ENCODE peak calls at places on chromosomes 4 and X, in five cellular contexts. One of them, this sample, is unnamed. For H3K27me3, the result is how much of the 10 kb centered on the place peaks cover.

GRCh38 chr4:83334425-83335241 is at the start of gene HPSE:
- DNase-seq in GM12878: no peak
- DNase-seq in breast epithelium: peak
- DNase-seq in K562: peak
- DNase-seq in transverse colon: peak
- DNase-seq in this sample: peak

GRCh38 chr4:101238706-101239105 is 108.6 kb downstream of the PPP3CA start:
- DNase-seq in K562: no peak
- DNase-seq in GM12878: no peak
- DNase-seq in transverse colon: no peak
- DNase-seq in breast epithelium: no peak
- DNase-seq in this sample: no peak

GRCh38 chrX:19682712-19683331 is 167.5 kb upstream of the MAP3K15 start:
- DNase-seq in transverse colon: peak
- DNase-seq in GM12878: no peak
- DNase-seq in breast epithelium: no peak
- DNase-seq in K562: no peak
- DNase-seq in this sample: no peak

GRCh38 chrX:148574247-148574973 is 74.0 kb downstream of the AFF2 start:
- DNase-seq in K562: no peak
- DNase-seq in transverse colon: no peak
- DNase-seq in breast epithelium: no peak
- DNase-seq in GM12878: peak
- DNase-seq in this sample: no peak

GRCh38 chr4:121072080-121072835 is at the start of gene NDNF:
- DNase-seq in transverse colon: peak
- DNase-seq in GM12878: no peak
- DNase-seq in breast epithelium: no peak
- DNase-seq in K562: no peak
- DNase-seq in this sample: no peak

GRCh38 chr4:8547108-8547911 is 32.9 kb upstream of the GPR78 start:
- DNase-seq in K562: peak
- DNase-seq in breast epithelium: no peak
- DNase-seq in transverse colon: no peak
- DNase-seq in GM12878: no peak
- DNase-seq in this sample: no peak

GRCh38 chr4:155924637-155925036 is 21.1 kb downstream of the TDO2 start:
- DNase-seq in breast epithelium: no peak
- DNase-seq in K562: no peak
- DNase-seq in GM12878: no peak
- DNase-seq in transverse colon: no peak
- DNase-seq in this sample: no peak

GRCh38 chr4:48388504-48389154 is 47.3 kb downstream of the SLAIN2 start:
- DNase-seq in breast epithelium: no peak
- DNase-seq in GM12878: no peak
- DNase-seq in K562: no peak
- DNase-seq in transverse colon: no peak
- DNase-seq in this sample: no peak

GRCh38 chr4:160193787-160194186 is 1090.9 kb downstream of the RAPGEF2 start:
- DNase-seq in GM12878: no peak
- DNase-seq in transverse colon: no peak
- DNase-seq in K562: no peak
- DNase-seq in breast epithelium: no peak
- DNase-seq in this sample: no peak

GRCh38 chr4:56767567-56767966 is 53.9 kb downstream of the SPINK2 start:
- DNase-seq in K562: no peak
- DNase-seq in breast epithelium: no peak
- DNase-seq in GM12878: no peak
- DNase-seq in transverse colon: no peak
- DNase-seq in this sample: no peak

GRCh38 chrX:26845051-26845450 is 618.1 kb downstream of the PPP4R3C start:
- DNase-seq in transverse colon: no peak
- DNase-seq in breast epithelium: no peak
- DNase-seq in K562: no peak
- DNase-seq in GM12878: no peak
- DNase-seq in this sample: no peak

GRCh38 chrX:16394290-16394689 is 227.0 kb downstream of the MAGEB17 start:
- DNase-seq in GM12878: no peak
- DNase-seq in breast epithelium: no peak
- DNase-seq in K562: no peak
- DNase-seq in transverse colon: no peak
- DNase-seq in this sample: no peak

DNA sequence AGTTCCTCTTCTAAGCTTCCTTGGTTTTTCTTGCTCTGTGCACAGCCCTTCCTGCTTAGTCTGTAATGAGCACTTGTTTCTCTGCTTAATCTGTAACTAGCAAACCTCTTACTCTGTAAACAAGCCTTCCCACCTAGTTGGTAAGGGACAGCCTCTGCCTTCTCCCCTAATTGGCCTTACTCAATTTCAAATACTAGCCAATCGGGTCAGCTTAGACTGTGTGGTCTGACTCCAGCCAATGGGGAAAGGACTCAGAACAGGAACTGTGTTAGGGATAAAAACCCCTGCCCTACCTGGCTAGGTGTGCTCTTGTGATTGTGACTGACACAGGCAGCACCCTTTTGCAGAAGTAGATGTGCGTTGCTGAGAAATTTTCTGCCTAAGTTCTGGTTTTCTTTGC is 136.5 kb upstream of the AADAT start:
- DNase-seq in GM12878: no peak
- DNase-seq in transverse colon: peak
- DNase-seq in K562: no peak
- DNase-seq in breast epithelium: no peak
- DNase-seq in this sample: no peak
- TF ChIP-seq POLR2A in GM12878: no peak
- TF ChIP-seq POLR2A in transverse colon: peak
- TF ChIP-seq POLR2A in K562: no peak
- TF ChIP-seq POLR2A in breast epithelium: no peak
- TF ChIP-seq POLR2A in this sample: no peak

DNA sequence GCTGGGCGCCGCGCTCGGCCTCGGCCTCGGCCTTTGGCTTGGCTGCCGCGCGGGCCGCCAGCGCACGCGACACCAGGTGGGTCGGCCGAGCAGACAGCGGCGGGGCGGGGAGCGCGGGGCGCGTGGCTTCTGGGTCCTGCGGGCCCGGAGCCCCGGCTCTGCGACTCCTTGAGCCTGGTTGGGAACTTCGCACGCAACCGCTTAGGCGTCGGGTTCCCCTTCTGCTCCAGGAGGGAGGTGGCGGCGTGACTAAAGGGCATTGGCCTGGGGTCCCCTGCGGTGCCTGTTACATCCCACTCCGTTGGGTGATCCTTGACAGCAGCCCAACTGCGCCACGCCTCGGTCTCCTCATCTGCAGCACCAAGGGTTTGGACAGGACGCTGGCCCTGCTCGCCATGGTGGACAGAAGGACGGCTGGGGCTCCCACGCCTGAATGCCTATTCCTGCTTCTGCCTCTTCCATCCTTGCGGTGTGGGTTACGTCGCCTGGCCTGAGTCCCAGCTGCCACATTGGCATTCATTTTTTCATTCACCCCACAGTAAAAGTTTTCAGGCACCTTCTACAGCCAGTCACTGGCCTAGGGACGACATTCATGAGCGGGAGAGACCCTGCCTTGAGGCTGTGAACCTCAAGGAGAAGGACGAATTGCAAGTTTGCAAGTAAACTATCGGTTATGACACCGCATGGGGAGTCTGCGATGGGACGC is 631 bp downstream of the EVC start:
- DNase-seq in breast epithelium: no peak
- DNase-seq in transverse colon: no peak
- DNase-seq in K562: peak
- DNase-seq in GM12878: no peak
- DNase-seq in this sample: no peak
- H3K27me3 ChIP-seq in breast epithelium: under half
- H3K27me3 ChIP-seq in transverse colon: under half
- H3K27me3 ChIP-seq in K562: under half
- H3K27me3 ChIP-seq in GM12878: under half
- H3K27me3 ChIP-seq in this sample: under half

GRCh38 chrX:132468454-132468853 is 20.4 kb downstream of the MBNL3 start:
- DNase-seq in GM12878: no peak
- DNase-seq in K562: no peak
- DNase-seq in transverse colon: no peak
- DNase-seq in breast epithelium: no peak
- DNase-seq in this sample: no peak

GRCh38 chrX:132461886-132462285 is 27.0 kb downstream of the MBNL3 start:
- DNase-seq in K562: no peak
- DNase-seq in GM12878: no peak
- DNase-seq in breast epithelium: no peak
- DNase-seq in transverse colon: no peak
- DNase-seq in this sample: no peak

GRCh38 chrX:132467029-132467428 is 21.8 kb downstream of the MBNL3 start:
- DNase-seq in K562: no peak
- DNase-seq in breast epithelium: no peak
- DNase-seq in GM12878: no peak
- DNase-seq in transverse colon: no peak
- DNase-seq in this sample: no peak

GRCh38 chrX:132463411-132463810 is 25.4 kb downstream of the MBNL3 start:
- DNase-seq in K562: peak
- DNase-seq in breast epithelium: no peak
- DNase-seq in transverse colon: no peak
- DNase-seq in GM12878: no peak
- DNase-seq in this sample: no peak
- TF ChIP-seq CTCF in K562: peak
- TF ChIP-seq CTCF in breast epithelium: no peak
- TF ChIP-seq CTCF in transverse colon: peak
- TF ChIP-seq CTCF in GM12878: peak
- TF ChIP-seq CTCF in this sample: no peak

GRCh38 chr4:7041246-7041645 is 1.9 kb upstream of the TADA2B start:
- DNase-seq in GM12878: no peak
- DNase-seq in transverse colon: no peak
- DNase-seq in K562: no peak
- DNase-seq in breast epithelium: no peak
- DNase-seq in this sample: no peak

GRCh38 chr4:7043521-7044414 is 596 bp downstream of the TADA2B start:
- DNase-seq in K562: peak
- DNase-seq in breast epithelium: no peak
- DNase-seq in transverse colon: peak
- DNase-seq in GM12878: no peak
- DNase-seq in this sample: no peak

GRCh38 chr4:7041851-7042696 is 1.1 kb upstream of the TADA2B start:
- DNase-seq in K562: peak
- DNase-seq in transverse colon: peak
- DNase-seq in GM12878: no peak
- DNase-seq in breast epithelium: no peak
- DNase-seq in this sample: no peak

GRCh38 chr4:7044415-7044930 is 1.3 kb downstream of the TADA2B start:
- DNase-seq in breast epithelium: no peak
- DNase-seq in K562: no peak
- DNase-seq in transverse colon: no peak
- DNase-seq in GM12878: no peak
- DNase-seq in this sample: no peak

DNA sequence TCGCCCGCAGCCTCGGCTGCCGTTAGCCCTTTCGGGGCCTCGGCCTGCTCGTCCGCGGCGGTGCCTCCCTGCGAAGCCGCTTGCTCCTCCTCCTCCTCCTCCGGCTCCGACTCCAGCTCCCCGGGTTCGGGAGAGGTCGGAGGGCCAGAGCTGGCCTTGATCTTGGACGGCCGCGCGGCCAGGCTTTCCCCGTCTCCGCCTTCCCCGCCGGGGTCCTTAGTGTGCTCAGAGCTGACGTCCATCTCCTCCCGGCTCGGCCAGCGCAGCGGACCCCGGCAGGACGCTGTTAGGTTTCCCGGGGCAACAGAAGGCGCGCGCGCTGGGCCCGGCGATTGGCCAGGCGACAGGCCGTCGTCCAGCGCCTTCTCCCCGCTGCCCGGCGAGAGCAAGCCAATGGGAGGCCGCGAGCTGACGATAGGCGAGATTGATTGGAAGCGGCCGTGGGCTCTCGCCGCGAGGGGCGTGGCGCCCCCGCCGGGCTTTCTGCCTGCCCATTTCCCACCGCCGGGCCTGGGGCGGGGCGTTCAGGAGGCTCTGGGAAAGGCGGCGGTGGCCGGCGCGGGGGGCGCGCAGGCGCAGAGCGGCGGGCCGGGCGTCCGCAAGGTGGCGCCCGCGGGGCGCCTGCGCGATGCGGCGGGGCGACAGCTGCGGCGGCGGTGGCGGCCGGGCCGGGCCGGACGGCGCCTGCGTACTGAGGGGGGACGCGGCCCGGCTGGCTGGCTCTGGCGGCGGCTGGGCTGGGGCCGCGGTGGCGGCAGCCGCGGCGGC is at the start of gene TADA2B:
- DNase-seq in K562: peak
- DNase-seq in transverse colon: peak
- DNase-seq in breast epithelium: peak
- DNase-seq in GM12878: peak
- DNase-seq in this sample: peak
- TF ChIP-seq POLR2A in K562: no peak
- TF ChIP-seq POLR2A in transverse colon: no peak
- TF ChIP-seq POLR2A in breast epithelium: no peak
- TF ChIP-seq POLR2A in GM12878: no peak
- TF ChIP-seq POLR2A in this sample: no peak

GRCh38 chr4:10457255-10457801 is at the start of gene ZNF518B:
- DNase-seq in GM12878: no peak
- DNase-seq in K562: peak
- DNase-seq in breast epithelium: no peak
- DNase-seq in transverse colon: peak
- DNase-seq in this sample: no peak

GRCh38 chr4:10459305-10459704 is 2.1 kb upstream of the ZNF518B start:
- DNase-seq in K562: peak
- DNase-seq in GM12878: no peak
- DNase-seq in breast epithelium: no peak
- DNase-seq in transverse colon: no peak
- DNase-seq in this sample: no peak

GRCh38 chr4:10460313-10461047 is 3.3 kb upstream of the ZNF518B start:
- DNase-seq in GM12878: no peak
- DNase-seq in transverse colon: no peak
- DNase-seq in K562: peak
- DNase-seq in breast epithelium: no peak
- DNase-seq in this sample: no peak

GRCh38 chr4:10456270-10457254 is 664 bp downstream of the ZNF518B start:
- DNase-seq in GM12878: no peak
- DNase-seq in breast epithelium: no peak
- DNase-seq in transverse colon: peak
- DNase-seq in K562: peak
- DNase-seq in this sample: no peak

GRCh38 chr4:10458190-10458589 is 964 bp upstream of the ZNF518B start:
- DNase-seq in K562: peak
- DNase-seq in GM12878: no peak
- DNase-seq in transverse colon: no peak
- DNase-seq in breast epithelium: no peak
- DNase-seq in this sample: no peak
- H3K27me3 ChIP-seq in K562: under half
- H3K27me3 ChIP-seq in GM12878: under half
- H3K27me3 ChIP-seq in transverse colon: under half
- H3K27me3 ChIP-seq in breast epithelium: under half
- H3K27me3 ChIP-seq in this sample: under half

GRCh38 chr4:53929955-53930798 is 134.2 kb downstream of the CHIC2 start:
- DNase-seq in transverse colon: peak
- DNase-seq in GM12878: peak
- DNase-seq in breast epithelium: no peak
- DNase-seq in K562: peak
- DNase-seq in this sample: no peak
- TF ChIP-seq CTCF in transverse colon: peak
- TF ChIP-seq CTCF in GM12878: peak
- TF ChIP-seq CTCF in breast epithelium: peak
- TF ChIP-seq CTCF in K562: peak
- TF ChIP-seq CTCF in this sample: no peak

This sample was measured in esophagus squamous epithelium.